ENCODE peak calls at places on chromosomes 3 and 15, in six cellular contexts. One of them, this sample, is unnamed.

GRCh38 chr15:80780416-80781221 is 1.4 kb downstream of the CEMIP start:
- DNase-seq in testis: peak; percentile 70
- DNase-seq in PC-9: no peak
- DNase-seq in ovary: peak; percentile 67
- DNase-seq in K562: peak; percentile 24
- DNase-seq in A549: peak; percentile 41
- DNase-seq in this sample: no peak

GRCh38 chr3:52093751-52094525 is 37.6 kb upstream of the DUSP7 start:
- DNase-seq in testis: no peak
- DNase-seq in PC-9: no peak
- DNase-seq in ovary: peak; percentile 3
- DNase-seq in K562: no peak
- DNase-seq in A549: no peak
- DNase-seq in this sample: no peak

GRCh38 chr3:115321396-115321795 is 174.3 kb upstream of the ZBTB20 start:
- DNase-seq in testis: no peak
- DNase-seq in PC-9: no peak
- DNase-seq in ovary: no peak
- DNase-seq in K562: no peak
- DNase-seq in A549: no peak
- DNase-seq in this sample: no peak

GRCh38 chr3:10019326-10019725 is 6.9 kb upstream of the FANCD2 start:
- DNase-seq in testis: no peak
- DNase-seq in PC-9: no peak
- DNase-seq in ovary: no peak
- DNase-seq in K562: no peak
- DNase-seq in A549: no peak
- DNase-seq in this sample: no peak

GRCh38 chr15:92810418-92811138 is 89.5 kb upstream of the CHD2 start:
- DNase-seq in testis: peak; percentile 77
- DNase-seq in PC-9: peak; percentile 70
- DNase-seq in ovary: peak; percentile 75
- DNase-seq in K562: peak; percentile 87
- DNase-seq in A549: peak; percentile 92
- DNase-seq in this sample: no peak

GRCh38 chr3:43723121-43723734 is 32.5 kb downstream of the ABHD5 start:
- DNase-seq in testis: no peak
- DNase-seq in PC-9: peak; percentile 84
- DNase-seq in ovary: no peak
- DNase-seq in K562: no peak
- DNase-seq in A549: peak; percentile 14
- DNase-seq in this sample: no peak

GRCh38 chr3:139342054-139342453 is 1.8 kb upstream of the MRPS22 start:
- DNase-seq in testis: no peak
- DNase-seq in PC-9: no peak
- DNase-seq in ovary: no peak
- DNase-seq in K562: no peak
- DNase-seq in A549: no peak
- DNase-seq in this sample: no peak

GRCh38 chr3:141875893-141876380 is 506 bp upstream of the ATP1B3 start:
- DNase-seq in testis: peak; percentile 65
- DNase-seq in PC-9: no peak
- DNase-seq in ovary: peak; percentile 69
- DNase-seq in K562: peak; percentile 69
- DNase-seq in A549: peak; percentile 81
- DNase-seq in this sample: peak; percentile 56

GRCh38 chr3:54343495-54343894 is 221.1 kb downstream of the CACNA2D3 start:
- DNase-seq in testis: no peak
- DNase-seq in PC-9: no peak
- DNase-seq in ovary: no peak
- DNase-seq in K562: no peak
- DNase-seq in A549: no peak
- DNase-seq in this sample: no peak

GRCh38 chr3:20648294-20648693 is 462.3 kb upstream of the SGO1 start:
- DNase-seq in testis: no peak
- DNase-seq in PC-9: no peak
- DNase-seq in ovary: no peak
- DNase-seq in K562: no peak
- DNase-seq in A549: peak; percentile 1
- DNase-seq in this sample: peak; percentile 75

GRCh38 chr15:90201150-90201943 is at the start of gene SEMA4B:
- DNase-seq in testis: peak; percentile 79
- DNase-seq in PC-9: peak; percentile 46
- DNase-seq in ovary: peak; percentile 78
- DNase-seq in K562: peak; percentile 84
- DNase-seq in A549: peak; percentile 61
- DNase-seq in this sample: no peak

GRCh38 chr3:141797167-141797773 is 34.1 kb downstream of the GRK7 start:
- DNase-seq in testis: peak; percentile 59
- DNase-seq in PC-9: no peak
- DNase-seq in ovary: peak; percentile 53
- DNase-seq in K562: no peak
- DNase-seq in A549: no peak
- DNase-seq in this sample: no peak

GRCh38 chr3:62529230-62529629 is 155.9 kb upstream of the FEZF2 start:
- DNase-seq in testis: peak; percentile 47
- DNase-seq in PC-9: no peak
- DNase-seq in ovary: peak; percentile 26
- DNase-seq in K562: peak; percentile 24
- DNase-seq in A549: peak; percentile 2
- DNase-seq in this sample: peak; percentile 44

GRCh38 chr3:46455231-46456115 is 9.2 kb downstream of the LTF start:
- DNase-seq in testis: no peak
- DNase-seq in PC-9: no peak
- DNase-seq in ovary: no peak
- DNase-seq in K562: no peak
- DNase-seq in A549: no peak
- DNase-seq in this sample: no peak

GRCh38 chr15:93900476-93901400 is 330.6 kb upstream of the MCTP2 start:
- DNase-seq in testis: peak; percentile 75
- DNase-seq in PC-9: no peak
- DNase-seq in ovary: no peak
- DNase-seq in K562: no peak
- DNase-seq in A549: no peak
- DNase-seq in this sample: no peak
- TF ChIP-seq CTCF in testis: no peak
- TF ChIP-seq CTCF in PC-9: no peak
- TF ChIP-seq CTCF in ovary: no peak
- TF ChIP-seq CTCF in K562: no peak
- TF ChIP-seq CTCF in A549: no peak
- TF ChIP-seq CTCF in this sample: no peak

GRCh38 chr15:77742127-77742526 is 109.4 kb upstream of the LINGO1 start:
- DNase-seq in testis: no peak
- DNase-seq in PC-9: no peak
- DNase-seq in ovary: no peak
- DNase-seq in K562: no peak
- DNase-seq in A549: no peak
- DNase-seq in this sample: no peak
- H3K27ac ChIP-seq in testis: no peak overlapping the region
- H3K27ac ChIP-seq in PC-9: no peak overlapping the region
- H3K27ac ChIP-seq in ovary: no peak overlapping the region
- H3K27ac ChIP-seq in K562: no peak overlapping the region
- H3K27ac ChIP-seq in A549: no peak overlapping the region
- H3K27ac ChIP-seq in this sample: no peak overlapping the region

GRCh38 chr3:12716605-12717121 is 42.4 kb downstream of the TMEM40 start:
- DNase-seq in testis: no peak
- DNase-seq in PC-9: no peak
- DNase-seq in ovary: no peak
- DNase-seq in K562: peak; percentile 60
- DNase-seq in A549: no peak
- DNase-seq in this sample: no peak

GRCh38 chr3:12710062-12710461 is 46.1 kb upstream of the RAF1 start:
- DNase-seq in testis: no peak
- DNase-seq in PC-9: no peak
- DNase-seq in ovary: no peak
- DNase-seq in K562: no peak
- DNase-seq in A549: no peak
- DNase-seq in this sample: no peak

GRCh38 chr3:12709334-12709733 is 45.4 kb upstream of the RAF1 start:
- DNase-seq in testis: no peak
- DNase-seq in PC-9: no peak
- DNase-seq in ovary: no peak
- DNase-seq in K562: no peak
- DNase-seq in A549: no peak
- DNase-seq in this sample: no peak

GRCh38 chr3:12719541-12719940 is 39.5 kb downstream of the TMEM40 start:
- DNase-seq in testis: no peak
- DNase-seq in PC-9: no peak
- DNase-seq in ovary: no peak
- DNase-seq in K562: no peak
- DNase-seq in A549: no peak
- DNase-seq in this sample: no peak

DNA sequence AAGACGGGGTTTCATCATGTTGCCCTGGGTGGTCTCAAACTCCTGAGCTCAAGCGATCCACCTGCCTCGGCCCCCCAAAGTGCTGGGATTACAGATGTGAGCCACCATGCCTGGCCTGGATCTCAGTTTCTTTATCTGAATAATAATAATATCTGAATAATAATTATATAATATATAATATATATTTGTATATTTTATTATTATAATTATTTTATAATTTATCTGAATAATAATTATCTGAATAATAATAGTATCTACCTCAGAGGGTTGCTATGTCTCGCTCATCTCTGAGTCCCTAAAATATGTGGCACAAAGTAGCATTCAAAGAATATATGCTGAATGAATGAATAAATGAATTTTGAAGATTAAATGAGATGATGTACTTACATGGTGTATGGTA is 44.8 kb downstream of the TMEM40 start:
- DNase-seq in testis: no peak
- DNase-seq in PC-9: no peak
- DNase-seq in ovary: no peak
- DNase-seq in K562: no peak
- DNase-seq in A549: no peak
- DNase-seq in this sample: no peak
- H3K4me1 ChIP-seq in testis: peaks cover 8% of the 10 kb centered on the region
- H3K4me1 ChIP-seq in PC-9: no peaks in the 10 kb centered on the region
- H3K4me1 ChIP-seq in ovary: no peaks in the 10 kb centered on the region
- H3K4me1 ChIP-seq in K562: no peaks in the 10 kb centered on the region
- H3K4me1 ChIP-seq in A549: no peaks in the 10 kb centered on the region
- H3K4me1 ChIP-seq in this sample: no peaks in the 10 kb centered on the region

GRCh38 chr15:31439328-31439727 is 112.7 kb downstream of the KLF13 start:
- DNase-seq in testis: no peak
- DNase-seq in PC-9: no peak
- DNase-seq in ovary: no peak
- DNase-seq in K562: peak; percentile 47
- DNase-seq in A549: peak; percentile 75
- DNase-seq in this sample: no peak
- TF ChIP-seq CTCF in testis: no peak
- TF ChIP-seq CTCF in PC-9: no peak
- TF ChIP-seq CTCF in ovary: no peak
- TF ChIP-seq CTCF in K562: peak; percentile 64
- TF ChIP-seq CTCF in A549: peak; percentile 58
- TF ChIP-seq CTCF in this sample: peak; percentile 59

DNA sequence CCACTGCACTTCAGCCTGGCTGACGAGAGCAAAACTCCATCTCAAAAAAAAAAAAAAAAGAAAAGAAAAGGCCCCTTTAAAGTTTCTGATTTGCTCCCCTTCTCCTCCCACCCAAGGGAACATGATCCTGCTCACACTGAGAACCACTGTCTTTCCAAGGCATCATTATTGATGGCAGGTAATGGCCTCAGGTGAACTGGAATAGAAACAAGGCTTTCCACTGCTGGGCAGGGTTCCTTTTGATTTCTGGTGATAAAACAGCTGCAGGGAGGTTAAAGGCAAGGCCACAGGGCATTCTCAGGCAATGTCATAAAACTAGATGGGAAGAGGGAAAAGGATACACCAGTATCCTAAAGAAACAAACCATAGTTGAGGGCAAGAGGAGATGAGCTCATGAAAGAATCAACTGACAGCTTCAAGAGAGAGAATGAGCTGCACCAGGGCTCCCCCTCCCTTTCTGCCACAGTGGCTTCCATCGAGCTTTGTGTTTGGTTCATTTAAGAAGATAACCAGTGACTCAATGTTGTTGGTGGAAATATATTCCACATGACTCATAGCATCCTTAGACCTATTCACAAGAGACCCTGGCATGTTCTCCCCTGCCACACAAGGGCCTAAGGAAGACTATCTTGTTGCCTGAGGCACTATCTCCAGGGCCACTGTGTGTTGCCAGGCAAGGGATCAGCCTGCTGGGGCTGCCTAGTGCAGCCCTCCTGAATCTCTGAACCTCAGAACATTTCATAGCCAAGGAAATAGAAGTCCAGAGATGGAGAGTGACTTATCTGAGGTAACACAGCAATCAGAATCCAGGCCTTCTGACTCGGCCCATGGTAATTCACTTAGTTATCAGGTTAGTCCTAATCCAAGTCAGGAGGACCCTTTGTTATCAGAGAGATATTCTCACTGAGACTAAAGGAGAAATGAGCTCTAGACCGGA is 86.5 kb downstream of the WDR76 start:
- DNase-seq in testis: no peak
- DNase-seq in PC-9: peak; percentile 86
- DNase-seq in ovary: peak; percentile 21
- DNase-seq in K562: peak; percentile 14
- DNase-seq in A549: peak; percentile 65
- DNase-seq in this sample: peak; percentile 98
- H3K27ac ChIP-seq in testis: peak overlapping the region; percentile 9
- H3K27ac ChIP-seq in PC-9: no peak overlapping the region
- H3K27ac ChIP-seq in ovary: peak overlapping the region; percentile 5
- H3K27ac ChIP-seq in K562: no peak overlapping the region
- H3K27ac ChIP-seq in A549: peak overlapping the region; percentile 61
- H3K27ac ChIP-seq in this sample: no peak overlapping the region

DNA sequence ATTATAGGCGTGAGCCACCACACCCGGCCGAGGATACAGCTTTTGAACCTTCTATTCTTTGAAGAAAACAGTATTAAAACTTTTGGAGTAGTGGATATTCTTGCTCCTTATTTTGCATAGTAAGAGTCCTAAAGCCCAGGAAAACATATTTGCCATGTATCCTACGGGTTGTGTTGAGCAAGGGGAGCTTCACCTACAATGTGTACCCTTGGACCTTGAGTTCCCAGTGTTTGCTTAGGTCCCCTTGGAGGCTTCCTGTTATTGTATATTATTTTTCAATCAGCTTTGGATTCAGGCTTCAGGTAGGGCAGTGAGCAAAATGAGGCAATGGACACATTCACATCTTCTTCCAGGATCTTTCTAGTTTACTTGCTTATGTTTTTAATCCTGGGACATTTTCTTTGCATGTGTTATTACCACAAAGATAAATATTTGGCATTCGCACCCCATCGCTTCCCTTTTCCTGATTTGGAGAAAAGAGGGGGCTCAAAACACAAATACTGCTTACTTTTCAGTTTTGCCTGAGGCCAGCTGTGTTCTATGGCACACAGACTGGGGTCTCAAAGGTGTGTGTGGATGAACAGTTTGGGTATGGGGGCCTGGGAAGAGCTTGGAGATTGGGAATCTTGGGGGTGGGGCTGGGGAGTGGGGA is 88.7 kb downstream of the FNDC3B start:
- DNase-seq in testis: no peak
- DNase-seq in PC-9: no peak
- DNase-seq in ovary: no peak
- DNase-seq in K562: no peak
- DNase-seq in A549: no peak
- DNase-seq in this sample: no peak
- H3K4me1 ChIP-seq in testis: peaks cover 20% of the 10 kb centered on the region
- H3K4me1 ChIP-seq in PC-9: peaks cover 95% of the 10 kb centered on the region
- H3K4me1 ChIP-seq in ovary: peaks cover 18% of the 10 kb centered on the region
- H3K4me1 ChIP-seq in K562: peaks cover 4% of the 10 kb centered on the region
- H3K4me1 ChIP-seq in A549: peaks cover 85% of the 10 kb centered on the region
- H3K4me1 ChIP-seq in this sample: peaks cover 20% of the 10 kb centered on the region